ENCODE peak calls at places on chromosomes 2 and 18, in eight cellular contexts. One of them, this sample, is unnamed.
A peak's percentile ranks its signal among the peaks of the same experiment; 100 is the strongest.

GRCh38 chr2:161825429-161825828 is 201.2 kb downstream of the SLC4A10 start:
- DNase-seq in K562: no peak
- DNase-seq in adrenal gland: no peak
- DNase-seq in body of pancreas: no peak
- DNase-seq in stomach: no peak
- DNase-seq in A549: no peak
- DNase-seq in heart left ventricle: no peak
- DNase-seq in endothelial cell of umbilical vein: no peak
- DNase-seq in this sample: no peak

GRCh38 chr2:1812926-1813325 is 68.6 kb upstream of the PXDN start:
- DNase-seq in adrenal gland: no peak
- DNase-seq in body of pancreas: no peak
- DNase-seq in K562: no peak
- DNase-seq in stomach: no peak
- DNase-seq in A549: no peak
- DNase-seq in endothelial cell of umbilical vein: no peak
- DNase-seq in heart left ventricle: no peak
- DNase-seq in this sample: no peak

GRCh38 chr2:219123356-219124143 is 37.1 kb downstream of the NHEJ1 start:
- DNase-seq in body of pancreas: no peak
- DNase-seq in endothelial cell of umbilical vein: no peak
- DNase-seq in stomach: no peak
- DNase-seq in heart left ventricle: no peak
- DNase-seq in K562: no peak
- DNase-seq in A549: no peak
- DNase-seq in adrenal gland: no peak
- DNase-seq in this sample: no peak

GRCh38 chr2:134446431-134447091 is 192.7 kb downstream of the MGAT5 start:
- DNase-seq in A549: no peak
- DNase-seq in stomach: no peak
- DNase-seq in K562: no peak
- DNase-seq in endothelial cell of umbilical vein: peak; percentile 90
- DNase-seq in heart left ventricle: no peak
- DNase-seq in body of pancreas: no peak
- DNase-seq in adrenal gland: peak; percentile 56
- DNase-seq in this sample: no peak

GRCh38 chr18:23479829-23480505 is 23.3 kb upstream of the RMC1 start:
- DNase-seq in stomach: no peak
- DNase-seq in K562: no peak
- DNase-seq in heart left ventricle: no peak
- DNase-seq in endothelial cell of umbilical vein: no peak
- DNase-seq in A549: no peak
- DNase-seq in adrenal gland: no peak
- DNase-seq in body of pancreas: no peak
- DNase-seq in this sample: no peak

GRCh38 chr18:72637319-72638113 is 93.4 kb upstream of the CBLN2 start:
- DNase-seq in adrenal gland: no peak
- DNase-seq in stomach: no peak
- DNase-seq in heart left ventricle: no peak
- DNase-seq in body of pancreas: no peak
- DNase-seq in A549: no peak
- DNase-seq in endothelial cell of umbilical vein: no peak
- DNase-seq in K562: no peak
- DNase-seq in this sample: no peak

GRCh38 chr2:196244966-196245365 is 73.6 kb upstream of the STK17B start:
- DNase-seq in A549: no peak
- DNase-seq in K562: no peak
- DNase-seq in body of pancreas: no peak
- DNase-seq in endothelial cell of umbilical vein: no peak
- DNase-seq in adrenal gland: no peak
- DNase-seq in heart left ventricle: no peak
- DNase-seq in stomach: no peak
- DNase-seq in this sample: no peak

GRCh38 chr2:162697111-162697510 is 141.5 kb downstream of the KCNH7 start:
- DNase-seq in K562: no peak
- DNase-seq in endothelial cell of umbilical vein: no peak
- DNase-seq in A549: no peak
- DNase-seq in body of pancreas: no peak
- DNase-seq in adrenal gland: no peak
- DNase-seq in stomach: no peak
- DNase-seq in heart left ventricle: no peak
- DNase-seq in this sample: no peak

GRCh38 chr2:237835372-237835771 is 24.1 kb upstream of the RAMP1 start:
- DNase-seq in adrenal gland: no peak
- DNase-seq in A549: no peak
- DNase-seq in body of pancreas: no peak
- DNase-seq in K562: no peak
- DNase-seq in heart left ventricle: no peak
- DNase-seq in endothelial cell of umbilical vein: no peak
- DNase-seq in stomach: no peak
- DNase-seq in this sample: no peak

GRCh38 chr18:63992751-63993150 is 22.9 kb downstream of the SERPINB8 start:
- DNase-seq in heart left ventricle: no peak
- DNase-seq in adrenal gland: no peak
- DNase-seq in stomach: no peak
- DNase-seq in K562: no peak
- DNase-seq in body of pancreas: no peak
- DNase-seq in A549: no peak
- DNase-seq in endothelial cell of umbilical vein: no peak
- DNase-seq in this sample: no peak

GRCh38 chr2:115484483-115484882 is 1042.0 kb downstream of the DPP10 start:
- DNase-seq in stomach: no peak
- DNase-seq in endothelial cell of umbilical vein: no peak
- DNase-seq in K562: no peak
- DNase-seq in heart left ventricle: no peak
- DNase-seq in body of pancreas: no peak
- DNase-seq in A549: no peak
- DNase-seq in adrenal gland: no peak
- DNase-seq in this sample: no peak

GRCh38 chr2:226215902-226216503 is 583.6 kb downstream of the IRS1 start:
- DNase-seq in stomach: peak; percentile 77
- DNase-seq in heart left ventricle: peak; percentile 35
- DNase-seq in K562: peak; percentile 2
- DNase-seq in endothelial cell of umbilical vein: peak; percentile 10
- DNase-seq in A549: peak; percentile 66
- DNase-seq in body of pancreas: peak; percentile 76
- DNase-seq in adrenal gland: peak; percentile 79
- DNase-seq in this sample: peak; percentile 15

GRCh38 chr18:23718243-23718720 is 29.0 kb downstream of the LAMA3 start:
- DNase-seq in adrenal gland: no peak
- DNase-seq in endothelial cell of umbilical vein: peak; percentile 31
- DNase-seq in heart left ventricle: no peak
- DNase-seq in K562: peak; percentile 43
- DNase-seq in body of pancreas: no peak
- DNase-seq in stomach: no peak
- DNase-seq in A549: no peak
- DNase-seq in this sample: no peak

GRCh38 chr2:60707750-60708371 is 48.2 kb upstream of the PAPOLG start:
- DNase-seq in heart left ventricle: no peak
- DNase-seq in body of pancreas: peak; percentile 8
- DNase-seq in endothelial cell of umbilical vein: peak; percentile 44
- DNase-seq in A549: peak; percentile 47
- DNase-seq in stomach: no peak
- DNase-seq in adrenal gland: no peak
- DNase-seq in K562: peak; percentile 46
- DNase-seq in this sample: no peak

GRCh38 chr2:164910091-164910899 is 45.0 kb downstream of the SLC38A11 start:
- DNase-seq in body of pancreas: peak; percentile 91
- DNase-seq in heart left ventricle: no peak
- DNase-seq in A549: no peak
- DNase-seq in K562: no peak
- DNase-seq in endothelial cell of umbilical vein: peak; percentile 88
- DNase-seq in adrenal gland: peak; percentile 64
- DNase-seq in stomach: peak; percentile 39
- DNase-seq in this sample: no peak

GRCh38 chr2:108417254-108417653 is 31.8 kb upstream of the GCC2 start:
- DNase-seq in heart left ventricle: no peak
- DNase-seq in A549: peak; percentile 54
- DNase-seq in K562: peak; percentile 35
- DNase-seq in stomach: peak; percentile 30
- DNase-seq in adrenal gland: no peak
- DNase-seq in endothelial cell of umbilical vein: peak; percentile 42
- DNase-seq in body of pancreas: no peak
- DNase-seq in this sample: no peak

DNA sequence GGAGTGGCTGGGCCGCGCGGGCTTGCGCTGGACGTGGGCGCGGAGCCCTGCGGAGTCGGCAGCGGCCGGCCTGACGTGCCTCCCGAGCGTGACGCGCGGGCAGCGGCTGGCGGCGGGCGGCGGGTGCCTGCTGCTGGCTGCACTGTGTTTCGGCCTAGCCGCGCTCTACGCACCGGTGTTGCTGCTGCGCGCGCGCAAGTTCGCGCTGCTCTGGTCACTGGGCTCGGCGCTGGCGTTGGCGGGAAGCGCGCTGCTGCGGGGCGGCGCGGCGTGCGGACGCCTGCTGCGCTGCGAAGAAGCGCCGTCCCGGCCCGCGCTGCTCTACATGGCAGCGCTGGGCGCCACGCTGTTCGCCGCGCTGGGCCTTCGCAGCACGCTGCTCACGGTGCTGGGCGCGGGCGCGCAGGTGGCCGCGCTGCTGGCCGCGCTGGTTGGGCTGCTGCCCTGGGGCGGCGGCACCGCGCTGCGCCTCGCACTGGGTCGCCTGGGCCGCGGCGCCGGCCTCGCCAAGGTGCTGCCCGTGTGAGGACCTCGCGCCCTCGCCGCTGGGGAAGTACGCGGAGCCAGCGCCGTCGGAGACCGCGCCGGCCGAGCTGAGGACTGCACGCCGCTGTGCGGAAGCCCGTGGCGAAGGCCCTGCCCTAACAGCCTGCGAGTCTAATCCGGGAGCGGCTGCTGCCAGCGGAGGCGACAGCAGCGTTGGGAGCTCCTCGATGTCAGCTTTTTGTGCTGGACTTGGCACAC is 526 bp downstream of the SFT2D3 start:
- DNase-seq in body of pancreas: peak; percentile 81
- DNase-seq in heart left ventricle: peak; percentile 86
- DNase-seq in K562: peak; percentile 68
- DNase-seq in stomach: peak; percentile 77
- DNase-seq in adrenal gland: peak; percentile 87
- DNase-seq in A549: peak; percentile 82
- DNase-seq in endothelial cell of umbilical vein: peak; percentile 80
- DNase-seq in this sample: no peak
- TF ChIP-seq POLR2A in body of pancreas: peak; percentile 13
- TF ChIP-seq POLR2A in heart left ventricle: no peak
- TF ChIP-seq POLR2A in K562: peak; percentile 56
- TF ChIP-seq POLR2A in stomach: no peak
- TF ChIP-seq POLR2A in adrenal gland: no peak
- TF ChIP-seq POLR2A in A549: peak; percentile 26
- TF ChIP-seq POLR2A in endothelial cell of umbilical vein: no peak
- TF ChIP-seq POLR2A in this sample: peak; percentile 15

GRCh38 chr18:59400407-59400806 is 41.3 kb upstream of the LMAN1 start:
- DNase-seq in endothelial cell of umbilical vein: no peak
- DNase-seq in K562: no peak
- DNase-seq in heart left ventricle: no peak
- DNase-seq in stomach: no peak
- DNase-seq in A549: no peak
- DNase-seq in body of pancreas: no peak
- DNase-seq in adrenal gland: no peak
- DNase-seq in this sample: no peak
- H3K4me1 ChIP-seq in endothelial cell of umbilical vein: no peaks in the 10 kb centered on the region
- H3K4me1 ChIP-seq in K562: no peaks in the 10 kb centered on the region
- H3K4me1 ChIP-seq in heart left ventricle: no peaks in the 10 kb centered on the region
- H3K4me1 ChIP-seq in stomach: peaks cover 7% of the 10 kb centered on the region
- H3K4me1 ChIP-seq in A549: no peaks in the 10 kb centered on the region
- H3K4me1 ChIP-seq in body of pancreas: no peaks in the 10 kb centered on the region
- H3K4me1 ChIP-seq in adrenal gland: no peaks in the 10 kb centered on the region
- H3K4me1 ChIP-seq in this sample: no peaks in the 10 kb centered on the region

DNA sequence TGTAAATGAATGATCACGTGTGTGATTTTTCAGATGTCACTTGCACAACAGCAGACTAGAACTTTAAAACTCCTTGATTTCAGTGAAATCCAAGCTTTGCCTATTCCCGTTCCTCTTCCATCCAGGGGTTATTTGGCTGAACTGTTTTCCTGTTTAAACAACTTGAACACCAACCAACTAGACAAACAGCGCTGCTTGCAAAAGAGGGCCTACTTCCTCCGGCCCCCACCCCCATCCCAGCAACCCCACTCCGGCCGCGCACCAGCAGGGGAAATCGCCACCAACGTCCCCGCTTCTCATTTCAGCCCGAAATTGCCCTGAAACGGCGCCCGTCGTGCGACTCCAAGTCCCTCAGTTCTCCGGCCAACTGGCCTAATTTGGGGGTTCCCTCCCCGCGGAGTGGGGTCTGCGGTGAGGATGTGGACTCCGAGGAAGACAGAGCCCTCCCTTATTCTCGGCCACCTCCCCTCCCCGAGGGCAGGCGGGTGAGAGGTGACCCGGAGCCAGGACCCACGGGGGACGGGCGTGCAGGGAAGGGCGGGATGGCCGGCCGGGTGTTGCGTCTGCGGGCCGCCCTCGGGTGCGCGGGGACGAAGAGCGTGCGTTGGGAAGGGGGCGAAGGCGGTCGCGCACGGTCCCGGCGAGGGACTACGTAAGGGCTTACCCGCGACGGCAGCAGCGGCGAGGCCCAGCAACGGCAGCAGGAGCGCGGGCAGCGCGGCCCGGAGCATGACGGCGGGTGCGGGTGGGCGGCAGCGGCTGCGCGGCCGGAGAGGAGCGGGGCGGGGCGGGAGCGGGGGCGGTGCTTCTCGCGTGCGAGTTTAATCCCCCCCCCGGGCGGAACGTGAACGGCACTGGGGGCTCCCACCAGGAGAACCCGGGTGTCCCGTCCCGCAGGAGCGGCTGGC is at the start of gene CD302:
- DNase-seq in A549: peak; percentile 42
- DNase-seq in endothelial cell of umbilical vein: peak; percentile 75
- DNase-seq in adrenal gland: peak; percentile 78
- DNase-seq in K562: peak; percentile 57
- DNase-seq in body of pancreas: peak; percentile 70
- DNase-seq in heart left ventricle: peak; percentile 82
- DNase-seq in stomach: peak; percentile 58
- DNase-seq in this sample: peak; percentile 56
- TF ChIP-seq POLR2A in A549: peak; percentile 25
- TF ChIP-seq POLR2A in endothelial cell of umbilical vein: peak; percentile 72
- TF ChIP-seq POLR2A in adrenal gland: no peak
- TF ChIP-seq POLR2A in K562: no peak
- TF ChIP-seq POLR2A in body of pancreas: peak; percentile 48
- TF ChIP-seq POLR2A in heart left ventricle: no peak
- TF ChIP-seq POLR2A in stomach: no peak
- TF ChIP-seq POLR2A in this sample: no peak

GRCh38 chr2:84946204-84947009 is 24.6 kb upstream of the KCMF1 start:
- DNase-seq in adrenal gland: no peak
- DNase-seq in endothelial cell of umbilical vein: peak; percentile 61
- DNase-seq in heart left ventricle: no peak
- DNase-seq in body of pancreas: no peak
- DNase-seq in K562: no peak
- DNase-seq in stomach: peak; percentile 57
- DNase-seq in A549: peak; percentile 94
- DNase-seq in this sample: no peak
- H3K4me1 ChIP-seq in adrenal gland: no peaks in the 10 kb centered on the region
- H3K4me1 ChIP-seq in endothelial cell of umbilical vein: peaks cover 11% of the 10 kb centered on the region
- H3K4me1 ChIP-seq in heart left ventricle: no peaks in the 10 kb centered on the region
- H3K4me1 ChIP-seq in body of pancreas: no peaks in the 10 kb centered on the region
- H3K4me1 ChIP-seq in K562: peaks cover 8% of the 10 kb centered on the region
- H3K4me1 ChIP-seq in stomach: no peaks in the 10 kb centered on the region
- H3K4me1 ChIP-seq in A549: peaks cover 26% of the 10 kb centered on the region
- H3K4me1 ChIP-seq in this sample: no peaks in the 10 kb centered on the region

GRCh38 chr2:21014364-21015280 is 29.3 kb downstream of the APOB start:
- DNase-seq in stomach: no peak
- DNase-seq in K562: no peak
- DNase-seq in body of pancreas: no peak
- DNase-seq in adrenal gland: no peak
- DNase-seq in A549: no peak
- DNase-seq in endothelial cell of umbilical vein: no peak
- DNase-seq in heart left ventricle: no peak
- DNase-seq in this sample: no peak
- TF ChIP-seq POLR2A in stomach: no peak
- TF ChIP-seq POLR2A in K562: no peak
- TF ChIP-seq POLR2A in body of pancreas: no peak
- TF ChIP-seq POLR2A in adrenal gland: no peak
- TF ChIP-seq POLR2A in A549: no peak
- TF ChIP-seq POLR2A in endothelial cell of umbilical vein: no peak
- TF ChIP-seq POLR2A in heart left ventricle: no peak
- TF ChIP-seq POLR2A in this sample: no peak

GRCh38 chr2:160373263-160374019 is 120.2 kb downstream of the RBMS1 start:
- DNase-seq in A549: no peak
- DNase-seq in K562: no peak
- DNase-seq in adrenal gland: no peak
- DNase-seq in body of pancreas: no peak
- DNase-seq in heart left ventricle: no peak
- DNase-seq in endothelial cell of umbilical vein: peak; percentile 58
- DNase-seq in stomach: no peak
- DNase-seq in this sample: no peak
- H3K4me1 ChIP-seq in A549: peaks cover 100% of the 10 kb centered on the region
- H3K4me1 ChIP-seq in K562: no peaks in the 10 kb centered on the region
- H3K4me1 ChIP-seq in adrenal gland: peaks cover 98% of the 10 kb centered on the region
- H3K4me1 ChIP-seq in body of pancreas: peaks cover 33% of the 10 kb centered on the region
- H3K4me1 ChIP-seq in heart left ventricle: peaks cover 85% of the 10 kb centered on the region
- H3K4me1 ChIP-seq in endothelial cell of umbilical vein: peaks cover 94% of the 10 kb centered on the region
- H3K4me1 ChIP-seq in stomach: peaks cover 97% of the 10 kb centered on the region
- H3K4me1 ChIP-seq in this sample: peaks cover 5% of the 10 kb centered on the region

This sample was measured in tibial nerve.